ENCODE peak calls at places on chromosome 4, in eight cellular contexts. One of them, this sample, is unnamed.

GRCh38 chr4:127622923-127623754 is 9.6 kb upstream of the INTU start:
- DNase-seq in HFFc6: no peak
- DNase-seq in hippocampal formation: no peak
- DNase-seq in lung: no peak
- DNase-seq in T-cell: no peak
- DNase-seq in tibial artery: peak
- DNase-seq in nucleus accumbens: no peak
- DNase-seq in mucosa of gallbladder: peak
- DNase-seq in this sample: no peak

GRCh38 chr4:1405636-1406415 is 416 bp downstream of the NKX1-1 start:
- DNase-seq in HFFc6: no peak
- DNase-seq in hippocampal formation: no peak
- DNase-seq in lung: no peak
- DNase-seq in T-cell: no peak
- DNase-seq in tibial artery: no peak
- DNase-seq in nucleus accumbens: no peak
- DNase-seq in mucosa of gallbladder: no peak
- DNase-seq in this sample: no peak

GRCh38 chr4:4260185-4260751 is 12.2 kb upstream of the TMEM128 start:
- DNase-seq in HFFc6: peak
- DNase-seq in hippocampal formation: no peak
- DNase-seq in lung: no peak
- DNase-seq in T-cell: no peak
- DNase-seq in tibial artery: no peak
- DNase-seq in nucleus accumbens: no peak
- DNase-seq in mucosa of gallbladder: no peak
- DNase-seq in this sample: peak

GRCh38 chr4:113825272-113825671 is 63.7 kb upstream of the CAMK2D start:
- DNase-seq in HFFc6: no peak
- DNase-seq in hippocampal formation: no peak
- DNase-seq in lung: no peak
- DNase-seq in T-cell: peak
- DNase-seq in tibial artery: no peak
- DNase-seq in nucleus accumbens: no peak
- DNase-seq in mucosa of gallbladder: no peak
- DNase-seq in this sample: no peak

GRCh38 chr4:184347251-184348239 is 126.8 kb downstream of the IRF2 start:
- DNase-seq in HFFc6: no peak
- DNase-seq in hippocampal formation: no peak
- DNase-seq in lung: peak
- DNase-seq in T-cell: no peak
- DNase-seq in tibial artery: peak
- DNase-seq in nucleus accumbens: no peak
- DNase-seq in mucosa of gallbladder: peak
- DNase-seq in this sample: no peak

GRCh38 chr4:154084864-154085263 is 296.0 kb upstream of the SFRP2 start:
- DNase-seq in HFFc6: no peak
- DNase-seq in hippocampal formation: no peak
- DNase-seq in lung: no peak
- DNase-seq in T-cell: no peak
- DNase-seq in tibial artery: no peak
- DNase-seq in nucleus accumbens: no peak
- DNase-seq in mucosa of gallbladder: no peak
- DNase-seq in this sample: no peak

GRCh38 chr4:15725608-15726007 is 22.7 kb downstream of the BST1 start:
- DNase-seq in HFFc6: no peak
- DNase-seq in hippocampal formation: no peak
- DNase-seq in lung: no peak
- DNase-seq in T-cell: no peak
- DNase-seq in tibial artery: no peak
- DNase-seq in nucleus accumbens: no peak
- DNase-seq in mucosa of gallbladder: no peak
- DNase-seq in this sample: no peak

GRCh38 chr4:41525129-41525528 is 12.8 kb upstream of the LIMCH1 start:
- DNase-seq in HFFc6: no peak
- DNase-seq in hippocampal formation: no peak
- DNase-seq in lung: no peak
- DNase-seq in T-cell: no peak
- DNase-seq in tibial artery: no peak
- DNase-seq in nucleus accumbens: no peak
- DNase-seq in mucosa of gallbladder: no peak
- DNase-seq in this sample: no peak

GRCh38 chr4:114108869-114109268 is 129.4 kb upstream of the ARSJ start:
- DNase-seq in HFFc6: peak
- DNase-seq in hippocampal formation: peak
- DNase-seq in lung: no peak
- DNase-seq in T-cell: no peak
- DNase-seq in tibial artery: no peak
- DNase-seq in nucleus accumbens: no peak
- DNase-seq in mucosa of gallbladder: no peak
- DNase-seq in this sample: no peak

GRCh38 chr4:165085946-165086345 is 26.7 kb downstream of the TMEM192 start:
- DNase-seq in HFFc6: no peak
- DNase-seq in hippocampal formation: no peak
- DNase-seq in lung: no peak
- DNase-seq in T-cell: no peak
- DNase-seq in tibial artery: no peak
- DNase-seq in nucleus accumbens: no peak
- DNase-seq in mucosa of gallbladder: no peak
- DNase-seq in this sample: no peak

GRCh38 chr4:76198411-76199237 is 15.0 kb downstream of the SCARB2 start:
- DNase-seq in HFFc6: peak
- DNase-seq in hippocampal formation: peak
- DNase-seq in lung: peak
- DNase-seq in T-cell: no peak
- DNase-seq in tibial artery: peak
- DNase-seq in nucleus accumbens: peak
- DNase-seq in mucosa of gallbladder: peak
- DNase-seq in this sample: no peak

GRCh38 chr4:153506972-153507678 is 41.0 kb downstream of the TMEM131L start:
- DNase-seq in HFFc6: no peak
- DNase-seq in hippocampal formation: no peak
- DNase-seq in lung: no peak
- DNase-seq in T-cell: no peak
- DNase-seq in tibial artery: no peak
- DNase-seq in nucleus accumbens: no peak
- DNase-seq in mucosa of gallbladder: no peak
- DNase-seq in this sample: no peak

GRCh38 chr4:26105815-26106699 is 192.0 kb downstream of the SMIM20 start:
- DNase-seq in HFFc6: peak
- DNase-seq in hippocampal formation: no peak
- DNase-seq in lung: no peak
- DNase-seq in T-cell: no peak
- DNase-seq in tibial artery: no peak
- DNase-seq in nucleus accumbens: no peak
- DNase-seq in mucosa of gallbladder: no peak
- DNase-seq in this sample: no peak

GRCh38 chr4:71338846-71339593 is at the start of gene SLC4A4:
- DNase-seq in HFFc6: peak
- DNase-seq in hippocampal formation: no peak
- DNase-seq in lung: no peak
- DNase-seq in T-cell: no peak
- DNase-seq in tibial artery: no peak
- DNase-seq in nucleus accumbens: no peak
- DNase-seq in mucosa of gallbladder: no peak
- DNase-seq in this sample: no peak

GRCh38 chr4:168019019-168019651 is 73.2 kb upstream of the ANXA10 start:
- DNase-seq in HFFc6: peak
- DNase-seq in hippocampal formation: no peak
- DNase-seq in lung: no peak
- DNase-seq in T-cell: no peak
- DNase-seq in tibial artery: no peak
- DNase-seq in nucleus accumbens: no peak
- DNase-seq in mucosa of gallbladder: no peak
- DNase-seq in this sample: no peak

GRCh38 chr4:53490965-53491622 is 100.2 kb downstream of the LNX1 start:
- DNase-seq in HFFc6: peak
- DNase-seq in hippocampal formation: no peak
- DNase-seq in lung: no peak
- DNase-seq in T-cell: no peak
- DNase-seq in tibial artery: peak
- DNase-seq in nucleus accumbens: no peak
- DNase-seq in mucosa of gallbladder: peak
- DNase-seq in this sample: no peak

GRCh38 chr4:40264995-40265909 is 68.4 kb downstream of the RHOH start:
- DNase-seq in HFFc6: no peak
- DNase-seq in hippocampal formation: no peak
- DNase-seq in lung: no peak
- DNase-seq in T-cell: peak
- DNase-seq in tibial artery: no peak
- DNase-seq in nucleus accumbens: no peak
- DNase-seq in mucosa of gallbladder: peak
- DNase-seq in this sample: no peak

GRCh38 chr4:56937262-56937661 is 29.6 kb downstream of the REST start:
- DNase-seq in HFFc6: peak
- DNase-seq in hippocampal formation: no peak
- DNase-seq in lung: no peak
- DNase-seq in T-cell: no peak
- DNase-seq in tibial artery: no peak
- DNase-seq in nucleus accumbens: no peak
- DNase-seq in mucosa of gallbladder: no peak
- DNase-seq in this sample: no peak

GRCh38 chr4:177505171-177505615 is 63.0 kb upstream of the AGA start:
- DNase-seq in HFFc6: no peak
- DNase-seq in hippocampal formation: no peak
- DNase-seq in lung: no peak
- DNase-seq in T-cell: no peak
- DNase-seq in tibial artery: no peak
- DNase-seq in nucleus accumbens: no peak
- DNase-seq in mucosa of gallbladder: no peak
- DNase-seq in this sample: no peak

GRCh38 chr4:106618920-106619319 is 250.3 kb upstream of the GIMD1 start:
- DNase-seq in HFFc6: no peak
- DNase-seq in hippocampal formation: no peak
- DNase-seq in lung: no peak
- DNase-seq in T-cell: no peak
- DNase-seq in tibial artery: no peak
- DNase-seq in nucleus accumbens: no peak
- DNase-seq in mucosa of gallbladder: no peak
- DNase-seq in this sample: no peak

GRCh38 chr4:22356996-22357596 is 158.8 kb downstream of the ADGRA3 start:
- DNase-seq in HFFc6: peak
- DNase-seq in hippocampal formation: peak
- DNase-seq in lung: no peak
- DNase-seq in T-cell: no peak
- DNase-seq in tibial artery: no peak
- DNase-seq in nucleus accumbens: no peak
- DNase-seq in mucosa of gallbladder: no peak
- DNase-seq in this sample: no peak

GRCh38 chr4:114659386-114660008 is 60.9 kb downstream of the UGT8 start:
- DNase-seq in HFFc6: peak
- DNase-seq in hippocampal formation: peak
- DNase-seq in lung: peak
- DNase-seq in T-cell: no peak
- DNase-seq in tibial artery: peak
- DNase-seq in nucleus accumbens: no peak
- DNase-seq in mucosa of gallbladder: peak
- DNase-seq in this sample: peak

GRCh38 chr4:40058121-40058520 is 1.5 kb downstream of the N4BP2 start:
- DNase-seq in HFFc6: no peak
- DNase-seq in hippocampal formation: no peak
- DNase-seq in lung: no peak
- DNase-seq in T-cell: no peak
- DNase-seq in tibial artery: no peak
- DNase-seq in nucleus accumbens: no peak
- DNase-seq in mucosa of gallbladder: no peak
- DNase-seq in this sample: no peak

GRCh38 chr4:4437798-4438470 is 51.0 kb downstream of the NSG1 start:
- DNase-seq in HFFc6: no peak
- DNase-seq in hippocampal formation: no peak
- DNase-seq in lung: no peak
- DNase-seq in T-cell: no peak
- DNase-seq in tibial artery: no peak
- DNase-seq in nucleus accumbens: no peak
- DNase-seq in mucosa of gallbladder: no peak
- DNase-seq in this sample: no peak

GRCh38 chr4:113050361-113050760 is 908 bp downstream of the ANK2 start:
- DNase-seq in HFFc6: no peak
- DNase-seq in hippocampal formation: peak
- DNase-seq in lung: no peak
- DNase-seq in T-cell: no peak
- DNase-seq in tibial artery: no peak
- DNase-seq in nucleus accumbens: no peak
- DNase-seq in mucosa of gallbladder: no peak
- DNase-seq in this sample: no peak

GRCh38 chr4:45438047-45438446 is 685.8 kb downstream of the GABRG1 start:
- DNase-seq in HFFc6: no peak
- DNase-seq in hippocampal formation: no peak
- DNase-seq in lung: no peak
- DNase-seq in T-cell: no peak
- DNase-seq in tibial artery: no peak
- DNase-seq in nucleus accumbens: no peak
- DNase-seq in mucosa of gallbladder: no peak
- DNase-seq in this sample: no peak

GRCh38 chr4:158796370-158797140 is 27.7 kb downstream of the FNIP2 start:
- DNase-seq in HFFc6: peak
- DNase-seq in hippocampal formation: no peak
- DNase-seq in lung: no peak
- DNase-seq in T-cell: no peak
- DNase-seq in tibial artery: no peak
- DNase-seq in nucleus accumbens: no peak
- DNase-seq in mucosa of gallbladder: no peak
- DNase-seq in this sample: no peak

GRCh38 chr4:140223056-140223810 is 69.2 kb upstream of the MAML3 start:
- DNase-seq in HFFc6: peak
- DNase-seq in hippocampal formation: no peak
- DNase-seq in lung: no peak
- DNase-seq in T-cell: no peak
- DNase-seq in tibial artery: no peak
- DNase-seq in nucleus accumbens: no peak
- DNase-seq in mucosa of gallbladder: no peak
- DNase-seq in this sample: no peak

GRCh38 chr4:106355193-106355592 is 13.4 kb downstream of the GIMD1 start:
- DNase-seq in HFFc6: no peak
- DNase-seq in hippocampal formation: no peak
- DNase-seq in lung: no peak
- DNase-seq in T-cell: no peak
- DNase-seq in tibial artery: peak
- DNase-seq in nucleus accumbens: no peak
- DNase-seq in mucosa of gallbladder: peak
- DNase-seq in this sample: no peak

GRCh38 chr4:129254126-129254525 is 158.2 kb downstream of the C4orf33 start:
- DNase-seq in HFFc6: no peak
- DNase-seq in hippocampal formation: peak
- DNase-seq in lung: no peak
- DNase-seq in T-cell: no peak
- DNase-seq in tibial artery: no peak
- DNase-seq in nucleus accumbens: no peak
- DNase-seq in mucosa of gallbladder: no peak
- DNase-seq in this sample: no peak

GRCh38 chr4:107044170-107044569 is 8.1 kb upstream of the DKK2 start:
- DNase-seq in HFFc6: no peak
- DNase-seq in hippocampal formation: no peak
- DNase-seq in lung: no peak
- DNase-seq in T-cell: no peak
- DNase-seq in tibial artery: no peak
- DNase-seq in nucleus accumbens: no peak
- DNase-seq in mucosa of gallbladder: no peak
- DNase-seq in this sample: no peak

GRCh38 chr4:172725581-172725980 is 443.0 kb upstream of the GALNT7 start:
- DNase-seq in HFFc6: peak
- DNase-seq in hippocampal formation: no peak
- DNase-seq in lung: no peak
- DNase-seq in T-cell: no peak
- DNase-seq in tibial artery: no peak
- DNase-seq in nucleus accumbens: no peak
- DNase-seq in mucosa of gallbladder: no peak
- DNase-seq in this sample: no peak

GRCh38 chr4:92100980-92101379 is 202.8 kb upstream of the GRID2 start:
- DNase-seq in HFFc6: no peak
- DNase-seq in hippocampal formation: no peak
- DNase-seq in lung: no peak
- DNase-seq in T-cell: no peak
- DNase-seq in tibial artery: no peak
- DNase-seq in nucleus accumbens: no peak
- DNase-seq in mucosa of gallbladder: no peak
- DNase-seq in this sample: no peak